ENCODE peak calls at places on chromosome 15, in six cellular contexts. L is HFFc6, H is frontal cortex, C is T-helper 1 cell, M is hepatocyte, B is memory B cell. O is an unnamed sample.

GRCh38 chr15:73284073-73284472 is 84.7 kb downstream of the HCN4 start:
- DNase-seq in H (no peak), L (peak), C (no peak), B (no peak), M (no peak), O (no peak)

GRCh38 chr15:74303741-74304309 is 63.6 kb downstream of the CYP11A1 start:
- DNase-seq in C (no peak), L (no peak), B (no peak), H (no peak), M (no peak), O (no peak)

GRCh38 chr15:23823508-23823907 is 136.4 kb upstream of the NDN start:
- DNase-seq in M (no peak), H (no peak), L (no peak), C (no peak), B (no peak), O (peak)

GRCh38 chr15:52233405-52233804 is 42.2 kb upstream of the GNB5 start:
- DNase-seq in M (no peak), C (no peak), B (peak), H (no peak), L (peak), O (peak)

GRCh38 chr15:87610366-87610765 is 646.2 kb downstream of the NTRK3 start:
- DNase-seq in L (no peak), H (no peak), C (no peak), M (no peak), B (no peak), O (no peak)

GRCh38 chr15:29770796-29771195 is 51.5 kb downstream of the TJP1 start:
- DNase-seq in H (no peak), L (peak), M (no peak), C (no peak), B (no peak), O (no peak)

GRCh38 chr15:47624503-47624902 is 92.8 kb upstream of the SEMA6D start:
- DNase-seq in L (no peak), H (no peak), M (no peak), B (no peak), C (no peak), O (no peak)

GRCh38 chr15:73127302-73127936 is 75.2 kb downstream of the NEO1 start:
- DNase-seq in H (no peak), C (no peak), M (peak), B (no peak), L (no peak), O (peak)

GRCh38 chr15:31501074-31501473 is 174.4 kb downstream of the KLF13 start:
- DNase-seq in M (no peak), L (no peak), C (no peak), H (no peak), B (no peak), O (no peak)

GRCh38 chr15:88894348-88894818 is 961 bp downstream of the HAPLN3 start:
- DNase-seq in L (no peak), H (peak), B (peak), C (peak), M (peak), O (peak)

GRCh38 chr15:31554261-31554660 is 227.6 kb downstream of the KLF13 start:
- DNase-seq in L (peak), C (no peak), M (no peak), B (no peak), H (peak), O (no peak)

GRCh38 chr15:25892126-25892525 is 29.0 kb upstream of the ATP10A start:
- DNase-seq in C (no peak), M (no peak), H (no peak), L (peak), B (no peak), O (no peak)

GRCh38 chr15:48641416-48641815 is 4.1 kb downstream of the FBN1 start:
- DNase-seq in L (no peak), M (no peak), C (no peak), H (no peak), B (no peak), O (no peak)

GRCh38 chr15:29312387-29312786 is 42.8 kb upstream of the NSMCE3 start:
- DNase-seq in C (no peak), B (no peak), M (no peak), L (peak), H (no peak), O (no peak)

GRCh38 chr15:89416339-89417183 is 79.8 kb downstream of the RHCG start:
- DNase-seq in L (peak), B (peak), H (peak), M (peak), C (peak), O (peak)

O was measured in islet precursor cell.